ENCODE peak calls at places on chromosomes 4 and X, in ten cellular contexts. A is CD8-positive, alpha-beta T cell; Q is tibial artery; V is nephron progenitor cell; U is GM13976; R is mesothelial cell of epicardium; Z is neural crest cell; C is AG09319; I is BJ; J is H1. K is an unnamed sample.

GRCh38 chrX:119655125-119655524 is 37.8 kb downstream of the SEPTIN6 start:
- DNase-seq in J (no peak), U (peak), A (peak), R (no peak), Z (no peak), C (no peak), Q (no peak), V (no peak), I (peak), K (peak)

GRCh38 chr4:4560136-4560535 is 18.3 kb upstream of the STX18 start:
- DNase-seq in Z (no peak), C (no peak), I (no peak), A (no peak), V (no peak), U (no peak), R (no peak), Q (no peak), J (no peak), K (no peak)

GRCh38 chrX:102950908-102951866 is 14.1 kb downstream of the RAB40AL start:
- DNase-seq in R (no peak), A (peak), C (no peak), Z (peak), V (peak), U (peak), J (peak), I (no peak), Q (no peak), K (no peak)

GRCh38 chr4:2047781-2048581 is 11.1 kb upstream of the NAT8L start:
- DNase-seq in C (no peak), A (no peak), J (no peak), U (no peak), Q (no peak), R (no peak), Z (no peak), I (no peak), V (no peak), K (no peak)

GRCh38 chr4:38101563-38101962 is 141.4 kb downstream of the PTTG2 start:
- DNase-seq in I (peak), J (no peak), R (no peak), C (no peak), Q (no peak), U (no peak), V (no peak), A (no peak), Z (no peak), K (no peak)

GRCh38 chr4:20520901-20521300 is 179.4 kb upstream of the PACRGL start:
- DNase-seq in J (no peak), A (no peak), I (no peak), Z (no peak), Q (no peak), R (no peak), V (no peak), U (no peak), C (no peak), K (no peak)

GRCh38 chr4:89111833-89112563 is 665 bp downstream of the TIGD2 start:
- DNase-seq in I (peak), A (no peak), C (peak), J (no peak), V (no peak), U (no peak), Q (no peak), R (no peak), Z (no peak), K (no peak)

GRCh38 chr4:80831383-80832361 is 198.8 kb upstream of the BMP3 start:
- DNase-seq in Z (no peak), C (no peak), R (no peak), I (peak), Q (no peak), V (no peak), J (no peak), A (no peak), U (no peak), K (no peak)

GRCh38 chrX:117092641-117093040 is 629.9 kb upstream of the CT83 start:
- DNase-seq in A (no peak), Z (no peak), I (no peak), V (no peak), C (no peak), J (no peak), R (no peak), Q (no peak), U (no peak), K (no peak)

GRCh38 chr4:16253127-16253960 is 27.1 kb upstream of the TAPT1 start:
- DNase-seq in I (peak), A (no peak), Q (no peak), Z (no peak), V (no peak), J (no peak), U (no peak), C (peak), R (no peak), K (no peak)

GRCh38 chr4:25861422-25861926 is 1.3 kb downstream of the SEL1L3 start:
- DNase-seq in I (no peak), Z (no peak), U (no peak), Q (no peak), C (no peak), J (no peak), R (no peak), A (no peak), V (no peak), K (no peak)

GRCh38 chr4:40357738-40358137 is 22.6 kb downstream of the CHRNA9 start:
- DNase-seq in Q (no peak), R (no peak), C (no peak), U (no peak), A (no peak), I (no peak), Z (no peak), J (no peak), V (no peak), K (no peak)

GRCh38 chrX:42746606-42747005 is 31.4 kb downstream of the PPP1R2C start:
- DNase-seq in U (no peak), J (no peak), A (no peak), Z (no peak), C (no peak), R (no peak), Q (no peak), I (peak), V (no peak), K (no peak)

GRCh38 chrX:150688911-150689451 is 4.2 kb upstream of the MTMR1 start:
- DNase-seq in I (peak), Z (no peak), R (no peak), A (no peak), C (peak), V (no peak), Q (no peak), U (no peak), J (peak), K (no peak)

GRCh38 chr4:55458164-55458563 is 62.4 kb downstream of the TMEM165 start:
- DNase-seq in U (no peak), V (no peak), Z (no peak), R (no peak), A (no peak), I (no peak), J (no peak), C (no peak), Q (no peak), K (no peak)

GRCh38 chr4:83905952-83906351 is 370.0 kb downstream of the GPAT3 start:
- DNase-seq in I (no peak), R (no peak), Z (peak), U (no peak), Q (no peak), V (peak), A (no peak), C (no peak), J (no peak), K (no peak)
- TF ChIP-seq CTCF in I (peak), R (no peak), Z (peak), U (no peak), Q (no peak), V (peak), A (no peak), C (no peak), J (peak), K (no peak)

GRCh38 chrX:40245411-40246140 is 147.8 kb upstream of the BCOR start:
- DNase-seq in R (no peak), V (no peak), I (no peak), J (no peak), A (no peak), U (no peak), Z (peak), C (no peak), Q (no peak), K (no peak)

GRCh38 chrX:40247382-40247781 is 149.6 kb upstream of the BCOR start:
- DNase-seq in Q (no peak), A (no peak), J (no peak), C (no peak), Z (no peak), V (no peak), I (no peak), R (no peak), U (no peak), K (no peak)

GRCh38 chrX:40243699-40244098 is 145.9 kb upstream of the BCOR start:
- DNase-seq in Z (peak), R (no peak), A (no peak), I (no peak), C (no peak), V (peak), U (no peak), Q (no peak), J (no peak), K (no peak)

GRCh38 chrX:40244116-40244515 is 146.4 kb upstream of the BCOR start:
- DNase-seq in V (no peak), Z (no peak), A (no peak), C (no peak), R (no peak), I (no peak), U (no peak), J (no peak), Q (no peak), K (no peak)

GRCh38 chrX:40244980-40245379 is 147.2 kb upstream of the BCOR start:
- DNase-seq in J (no peak), C (no peak), I (no peak), R (no peak), A (no peak), Z (no peak), V (no peak), U (no peak), Q (no peak), K (no peak)
- TF ChIP-seq CTCF in J (peak), C (no peak), I (no peak), R (no peak), A (no peak), Z (no peak), V (no peak), U (no peak), Q (no peak), K (no peak)

GRCh38 chr4:23887989-23888388 is 1.9 kb downstream of the PPARGC1A start:
- DNase-seq in I (no peak), V (no peak), Q (no peak), J (no peak), C (no peak), A (no peak), R (no peak), U (no peak), Z (no peak), K (no peak)

GRCh38 chr4:23885943-23886590 is 3.8 kb downstream of the PPARGC1A start:
- DNase-seq in V (no peak), I (no peak), J (no peak), Z (no peak), Q (no peak), A (no peak), R (no peak), C (no peak), U (no peak), K (no peak)

GRCh38 chr4:23889368-23889767 is 479 bp downstream of the PPARGC1A start:
- DNase-seq in C (no peak), U (no peak), J (no peak), Z (no peak), A (no peak), I (no peak), Q (no peak), V (no peak), R (no peak), K (no peak)

GRCh38 chr4:23888421-23889319 is 1.2 kb downstream of the PPARGC1A start:
- DNase-seq in U (no peak), R (no peak), C (no peak), V (peak), I (no peak), Z (no peak), J (no peak), A (no peak), Q (peak), K (no peak)

DNA sequence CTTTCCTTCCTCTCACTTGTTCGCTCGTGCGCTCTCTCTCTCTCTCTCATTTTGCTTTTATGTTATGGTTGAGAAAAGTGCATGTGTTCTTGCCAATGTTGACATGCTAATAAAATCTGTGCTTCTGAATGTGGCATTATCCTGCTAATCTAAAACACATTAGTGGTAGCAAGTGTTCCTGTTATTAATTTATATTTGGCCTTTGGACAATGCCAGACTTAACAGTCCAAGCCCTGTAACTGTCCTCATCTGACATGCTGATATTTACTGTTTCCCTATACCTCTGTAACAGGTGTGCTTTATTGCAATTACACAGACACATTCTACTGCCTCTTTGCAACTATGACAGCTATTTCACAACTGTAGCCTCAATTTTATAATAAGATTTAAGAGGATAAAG is 2.7 kb downstream of the PPARGC1A start:
- DNase-seq in Q (no peak), V (no peak), J (no peak), U (no peak), Z (no peak), I (no peak), C (no peak), R (no peak), A (no peak), K (no peak)
- TF ChIP-seq CTCF in Q (no peak), V (no peak), J (no peak), U (no peak), Z (no peak), I (no peak), C (no peak), R (no peak), A (no peak), K (no peak)

GRCh38 chr4:154822775-154823174 is 41.7 kb downstream of the RBM46 start:
- DNase-seq in A (no peak), U (no peak), C (peak), I (peak), Q (no peak), V (no peak), R (no peak), Z (no peak), J (no peak), K (no peak)

DNA sequence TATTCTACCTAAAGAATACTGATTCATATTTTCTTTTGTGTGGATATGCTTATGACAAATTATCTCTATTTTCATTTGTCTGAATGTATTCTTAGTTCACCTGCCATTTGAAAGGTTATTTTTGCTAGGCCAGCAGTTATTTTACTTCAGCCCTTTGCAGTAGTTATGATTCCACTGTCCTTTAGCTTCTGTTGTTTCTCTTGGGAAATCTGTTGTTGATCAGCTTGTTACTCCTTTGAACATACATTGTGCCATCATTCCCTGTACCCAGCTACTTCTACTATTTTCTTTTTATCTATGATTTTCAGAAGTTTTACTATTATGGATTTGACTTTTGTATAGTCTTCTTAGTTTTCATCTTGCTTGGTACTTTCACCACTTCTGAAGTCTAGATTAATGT is 37.2 kb downstream of the RBM46 start:
- DNase-seq in R (no peak), V (no peak), Q (no peak), C (no peak), Z (no peak), I (no peak), A (no peak), J (no peak), U (no peak), K (no peak)
- TF ChIP-seq CTCF in R (no peak), V (no peak), Q (no peak), C (no peak), Z (no peak), I (no peak), A (no peak), J (no peak), U (no peak), K (no peak)